ENCODE peak calls at places on chromosome 16, in five cellular contexts. L is H1, I is IMR-90, E is mesenchymal stem cell, O is neuronal stem cell. Y is an unnamed sample.

GRCh38 chr16:26857371-26857770 is 209.4 kb upstream of the C16orf82 start:
- DNase-seq in O (no peak), I (no peak), L (no peak), E (no peak), Y (no peak)

GRCh38 chr16:49636608-49637007 is 219.3 kb downstream of the ZNF423 start:
- DNase-seq in I (no peak), E (no peak), L (no peak), O (no peak), Y (no peak)

GRCh38 chr16:48291754-48292153 is 44.4 kb upstream of the ABCC11 start:
- DNase-seq in L (no peak), I (no peak), E (no peak), O (no peak), Y (no peak)

GRCh38 chr16:3295783-3296182 is 9.4 kb downstream of the TIGD7 start:
- DNase-seq in L (no peak), I (no peak), O (no peak), E (no peak), Y (no peak)

GRCh38 chr16:49986351-49987124 is 38.5 kb upstream of the CNEP1R1 start:
- DNase-seq in I (peak), O (no peak), L (no peak), E (no peak), Y (peak)

GRCh38 chr16:52912565-52913173 is 140.0 kb downstream of the CHD9NB start:
- DNase-seq in E (peak), L (peak), I (peak), O (peak), Y (peak)

GRCh38 chr16:57147381-57148191 is 38.3 kb downstream of the PSME3IP1 start:
- DNase-seq in L (no peak), O (no peak), I (peak), E (no peak), Y (peak)

GRCh38 chr16:79790854-79791253 is 190.3 kb upstream of the MAF start:
- DNase-seq in E (no peak), L (no peak), O (no peak), I (no peak), Y (no peak)

GRCh38 chr16:22353188-22353919 is 21.1 kb downstream of the CDR2 start:
- DNase-seq in L (no peak), O (no peak), I (peak), E (peak), Y (no peak)

GRCh38 chr16:85798901-85799496 is 345 bp downstream of the EMC8 start:
- DNase-seq in E (peak), L (peak), I (peak), O (no peak), Y (peak)

GRCh38 chr16:29848420-29849297 is 14.4 kb downstream of the CDIPT start:
- DNase-seq in E (peak), O (no peak), I (peak), L (peak), Y (peak)

GRCh38 chr16:55039511-55039910 is 108.8 kb downstream of the IRX5 start:
- DNase-seq in I (no peak), E (no peak), O (no peak), L (no peak), Y (no peak)

GRCh38 chr16:6863135-6863534 is 469.5 kb upstream of the RBFOX1 start:
- DNase-seq in O (peak), L (no peak), E (no peak), I (no peak), Y (no peak)

GRCh38 chr16:68290455-68290854 is 20.3 kb downstream of the SLC7A6OS start:
- DNase-seq in L (no peak), O (no peak), E (no peak), I (no peak), Y (no peak)

GRCh38 chr16:53982631-53983042 is 278.7 kb downstream of the FTO start:
- DNase-seq in O (no peak), E (no peak), L (no peak), I (no peak), Y (no peak)

GRCh38 chr16:48536600-48537200 is 73.3 kb downstream of the N4BP1 start:
- DNase-seq in L (no peak), E (no peak), I (no peak), O (no peak), Y (no peak)

GRCh38 chr16:73268311-73268997 is 220.5 kb upstream of the ZFHX3 start:
- DNase-seq in E (no peak), O (peak), I (peak), L (no peak), Y (peak)

GRCh38 chr16:76913046-76913445 is 277.9 kb upstream of the MON1B start:
- DNase-seq in O (no peak), E (no peak), L (no peak), I (no peak), Y (no peak)

GRCh38 chr16:16879567-16880251 is 500.8 kb downstream of the NPIPA7 start:
- DNase-seq in O (no peak), I (no peak), E (no peak), L (no peak), Y (no peak)

GRCh38 chr16:20997147-20997546 is 96.6 kb downstream of the LYRM1 start:
- DNase-seq in O (no peak), L (peak), I (no peak), E (no peak), Y (no peak)

GRCh38 chr16:80231888-80232287 is 308.9 kb upstream of the DYNLRB2 start:
- DNase-seq in I (peak), E (peak), L (no peak), O (no peak), Y (no peak)

GRCh38 chr16:967546-968295 is 3.1 kb downstream of the LMF1 start:
- DNase-seq in I (no peak), E (no peak), O (no peak), L (no peak), Y (no peak)

GRCh38 chr16:85582177-85582888 is 30.8 kb upstream of the GSE1 start:
- DNase-seq in E (no peak), O (no peak), L (no peak), I (no peak), Y (no peak)

GRCh38 chr16:66988197-66988788 is at the start of gene CES4A:
- DNase-seq in O (no peak), E (peak), I (peak), L (no peak), Y (no peak)

GRCh38 chr16:3490911-3491629 is 4.2 kb downstream of the C16orf90 start:
- DNase-seq in L (no peak), E (no peak), I (no peak), O (no peak), Y (no peak)

GRCh38 chr16:934178-934577 is 36.6 kb downstream of the LMF1 start:
- DNase-seq in I (no peak), E (no peak), O (no peak), L (no peak), Y (no peak)

GRCh38 chr16:27432600-27432957 is 30.6 kb downstream of the IL21R start:
- DNase-seq in L (no peak), I (peak), O (no peak), E (peak), Y (peak)

GRCh38 chr16:4981473-4981872 is 23.3 kb downstream of the SEC14L5 start:
- DNase-seq in E (no peak), L (no peak), O (no peak), I (no peak), Y (no peak)

GRCh38 chr16:62711797-62712196 is 675.6 kb upstream of the CDH8 start:
- DNase-seq in L (peak), O (no peak), E (no peak), I (no peak), Y (peak)

GRCh38 chr16:14372471-14372870 is 257.6 kb downstream of the PARN start:
- DNase-seq in O (no peak), L (no peak), E (no peak), I (no peak), Y (no peak)

GRCh38 chr16:1508494-1509167 is 15.5 kb downstream of the TELO2 start:
- DNase-seq in O (no peak), E (no peak), L (no peak), I (no peak), Y (no peak)

GRCh38 chr16:69338557-69339288 is 641 bp downstream of the COG8 start:
- DNase-seq in I (no peak), O (no peak), L (no peak), E (no peak), Y (no peak)
- H4K91ac ChIP-seq in I (peak), O (no peak), L (peak), E (peak), Y (no peak)

GRCh38 chr16:10868089-10868488 is 8.9 kb upstream of the CIITA start:
- DNase-seq in O (no peak), E (no peak), I (no peak), L (no peak), Y (no peak)
- H2AFZ ChIP-seq in O (no peak), E (no peak), I (no peak), L (no peak), Y (no peak)

DNA sequence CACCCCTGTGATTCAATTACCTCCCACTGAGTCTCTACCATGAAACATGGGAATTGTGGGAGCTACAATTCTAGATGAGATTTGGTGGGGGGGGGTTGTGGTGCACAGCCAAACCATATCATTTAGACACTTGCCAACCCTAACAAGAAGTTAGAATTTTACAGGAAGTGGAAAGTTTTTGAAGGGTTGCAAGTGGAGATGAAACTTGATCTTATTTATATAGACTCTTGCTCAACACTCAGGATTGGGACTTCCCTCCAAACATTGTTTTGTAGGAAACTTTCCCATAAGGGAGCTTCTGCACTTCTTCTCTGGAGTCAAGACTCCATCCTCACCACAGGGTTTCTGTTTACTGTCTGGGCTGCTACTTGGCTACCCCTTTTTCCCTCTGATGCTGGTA is 266.7 kb upstream of the CDH11 start:
- DNase-seq in O (no peak), L (no peak), E (peak), I (peak), Y (no peak)
- H3K14ac ChIP-seq in O (no peak), L (no peak), E (no peak), I (no peak), Y (no peak)

DNA sequence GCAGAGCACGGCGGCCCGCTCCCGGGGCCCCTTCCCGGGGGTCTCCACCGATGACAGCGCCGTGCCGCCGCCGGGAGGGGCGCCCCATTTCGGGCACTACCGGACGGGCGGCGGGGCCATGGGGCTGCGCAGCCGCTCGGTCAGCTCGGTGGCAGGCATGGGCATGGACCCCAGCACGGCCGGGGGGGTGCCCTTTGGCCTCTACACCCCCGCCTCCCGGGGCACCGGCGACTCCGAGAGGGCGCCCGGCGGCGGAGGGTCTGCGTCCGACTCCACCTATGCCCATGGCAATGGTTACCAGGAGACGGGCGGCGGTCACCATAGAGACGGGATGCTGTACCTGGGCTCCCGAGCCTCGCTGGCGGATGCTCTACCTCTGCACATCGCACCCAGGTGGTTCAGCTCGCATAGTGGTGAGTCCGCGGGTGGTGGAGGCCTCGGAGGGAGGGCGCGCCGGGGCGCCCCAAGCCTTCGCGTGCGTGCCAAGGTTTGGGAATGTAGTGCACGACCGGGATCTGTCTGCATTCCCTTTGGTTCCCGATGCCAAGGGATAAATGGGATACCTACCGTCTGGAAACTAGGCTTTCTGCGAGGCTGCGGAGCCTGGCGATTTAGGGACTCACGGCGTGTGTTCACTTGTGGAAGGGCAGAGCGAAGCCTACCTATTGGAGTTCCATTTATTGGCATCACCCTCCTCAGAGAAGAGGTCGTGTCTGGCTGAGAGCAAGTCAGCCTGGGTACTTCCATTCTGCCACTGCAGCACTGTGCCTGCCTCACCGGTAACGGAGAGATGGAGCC is 1.1 kb downstream of the ZNRF1 start:
- DNase-seq in E (peak), L (peak), O (no peak), I (no peak), Y (peak)
- H4K91ac ChIP-seq in E (peak), L (no peak), O (no peak), I (peak), Y (no peak)

Y was measured in H9.